ENCODE peak calls at places on chromosomes 6 and 20, in ten cellular contexts. R is IMR-90; Y is CD8-positive, alpha-beta T cell; U is fibroblast of lung; Q is neuronal stem cell; J is osteoblast; N is stomach; I is SK-N-SH; F is suprapubic skin; H is uterus. A is an unnamed sample. For H3K4me1, the result is how much of the 10 kb centered on the place peaks cover.

GRCh38 chr6:31871068-31871659 is 7.6 kb downstream of the SLC44A4 start:
- DNase-seq in R (peak), Y (no peak), U (peak), Q (no peak), J (peak), N (no peak), I (peak), F (no peak), H (no peak), A (no peak)

GRCh38 chr6:14369717-14370116 is 252.1 kb downstream of the CD83 start:
- DNase-seq in R (no peak), Y (no peak), U (no peak), Q (no peak), J (no peak), N (no peak), I (no peak), F (no peak), H (no peak), A (no peak)

GRCh38 chr20:62898093-62898964 is 28.0 kb downstream of the DIDO1 start:
- DNase-seq in R (no peak), Y (no peak), U (no peak), Q (no peak), J (peak), N (no peak), I (no peak), F (no peak), H (no peak), A (no peak)

GRCh38 chr6:82362144-82362543 is 1.5 kb upstream of the TPBG start:
- DNase-seq in R (no peak), Y (no peak), U (no peak), Q (no peak), J (no peak), N (no peak), I (no peak), F (no peak), H (no peak), A (no peak)

GRCh38 chr20:62925420-62926228 is 681 bp downstream of the DIDO1 start:
- DNase-seq in R (peak), Y (peak), U (peak), Q (no peak), J (peak), N (peak), I (peak), F (peak), H (no peak), A (peak)

GRCh38 chr20:17808357-17808756 is 108.6 kb downstream of the BANF2 start:
- DNase-seq in R (peak), Y (no peak), U (peak), Q (no peak), J (peak), N (no peak), I (peak), F (no peak), H (peak), A (no peak)

GRCh38 chr20:23050847-23051627 is 1.6 kb upstream of the THBD start:
- DNase-seq in R (peak), Y (no peak), U (peak), Q (peak), J (peak), N (peak), I (no peak), F (peak), H (peak), A (peak)

GRCh38 chr6:56802570-56802969 is 152.3 kb upstream of the BEND6 start:
- DNase-seq in R (peak), Y (no peak), U (peak), Q (no peak), J (no peak), N (no peak), I (no peak), F (no peak), H (no peak), A (no peak)

GRCh38 chr20:32332614-32333013 is 25.5 kb upstream of the ASXL1 start:
- DNase-seq in R (peak), Y (no peak), U (peak), Q (no peak), J (no peak), N (peak), I (no peak), F (no peak), H (no peak), A (peak)

GRCh38 chr6:139588734-139589418 is 214.4 kb upstream of the CITED2 start:
- DNase-seq in R (peak), Y (no peak), U (peak), Q (no peak), J (no peak), N (no peak), I (no peak), F (no peak), H (no peak), A (no peak)

GRCh38 chr20:6411651-6412050 is 288.8 kb upstream of the FERMT1 start:
- DNase-seq in R (no peak), Y (no peak), U (no peak), Q (no peak), J (no peak), N (no peak), I (no peak), F (no peak), H (no peak), A (no peak)

GRCh38 chr6:160960839-160961238 is 30.7 kb upstream of the MAP3K4 start:
- DNase-seq in R (no peak), Y (no peak), U (no peak), Q (no peak), J (no peak), N (no peak), I (no peak), F (no peak), H (no peak), A (no peak)

GRCh38 chr6:118751072-118751471 is 99.7 kb upstream of the CEP85L start:
- DNase-seq in R (no peak), Y (no peak), U (no peak), Q (no peak), J (no peak), N (no peak), I (no peak), F (no peak), H (no peak), A (no peak)

GRCh38 chr6:167304912-167305311 is 13.8 kb downstream of the UNC93A start:
- DNase-seq in R (no peak), Y (no peak), U (no peak), Q (no peak), J (no peak), N (no peak), I (no peak), F (no peak), H (no peak), A (no peak)

GRCh38 chr6:15101130-15101529 is 144.7 kb upstream of the JARID2 start:
- DNase-seq in R (no peak), Y (no peak), U (no peak), Q (no peak), J (no peak), N (no peak), I (no peak), F (no peak), H (no peak), A (no peak)

GRCh38 chr6:143731789-143732188 is 54.0 kb downstream of the PHACTR2 start:
- DNase-seq in R (no peak), Y (no peak), U (no peak), Q (no peak), J (no peak), N (no peak), I (no peak), F (no peak), H (no peak), A (no peak)

GRCh38 chr6:121498481-121499276 is 63.2 kb downstream of the GJA1 start:
- DNase-seq in R (no peak), Y (no peak), U (no peak), Q (no peak), J (no peak), N (no peak), I (no peak), F (no peak), H (peak), A (no peak)

GRCh38 chr6:4129446-4129845 is 5.9 kb downstream of the ECI2 start:
- DNase-seq in R (peak), Y (no peak), U (no peak), Q (no peak), J (peak), N (no peak), I (no peak), F (no peak), H (no peak), A (no peak)

GRCh38 chr6:109491207-109491938 is 8.4 kb upstream of the ZBTB24 start:
- DNase-seq in R (peak), Y (no peak), U (no peak), Q (no peak), J (no peak), N (no peak), I (no peak), F (no peak), H (no peak), A (no peak)
- H3K27ac ChIP-seq in R (no peak), Y (no peak), U (no peak), Q (no peak), J (no peak), N (peak), I (no peak), F (no peak), H (no peak), A (no peak)

GRCh38 chr6:30206152-30206551 is 7.1 kb downstream of the TRIM26 start:
- DNase-seq in R (peak), Y (no peak), U (no peak), Q (no peak), J (peak), N (no peak), I (no peak), F (no peak), H (no peak), A (no peak)

GRCh38 chr6:30202366-30202765 is 10.8 kb downstream of the TRIM26 start:
- DNase-seq in R (no peak), Y (no peak), U (no peak), Q (no peak), J (no peak), N (no peak), I (no peak), F (no peak), H (no peak), A (no peak)

GRCh38 chr6:30211306-30211705 is 1.9 kb downstream of the TRIM26 start:
- DNase-seq in R (no peak), Y (no peak), U (no peak), Q (no peak), J (no peak), N (no peak), I (no peak), F (no peak), H (no peak), A (no peak)

GRCh38 chr6:30207619-30208295 is 5.4 kb downstream of the TRIM26 start:
- DNase-seq in R (no peak), Y (no peak), U (no peak), Q (no peak), J (peak), N (no peak), I (no peak), F (no peak), H (no peak), A (no peak)

GRCh38 chr6:30206799-30207618 is 6.2 kb downstream of the TRIM26 start:
- DNase-seq in R (peak), Y (no peak), U (peak), Q (no peak), J (peak), N (peak), I (no peak), F (no peak), H (peak), A (no peak)
- H3K4me1 ChIP-seq in R (under half), Y (under half), U (under half), Q (under half), J (under half), N (half or more), I (under half), F (half or more), H (under half), A (under half)

GRCh38 chr6:130838971-130839370 is 11.8 kb downstream of the SMLR1 start:
- DNase-seq in R (no peak), Y (no peak), U (no peak), Q (no peak), J (no peak), N (no peak), I (no peak), F (no peak), H (no peak), A (no peak)
- H3K27ac ChIP-seq in R (no peak), Y (no peak), U (no peak), Q (no peak), J (no peak), N (no peak), I (no peak), F (no peak), H (peak), A (no peak)

GRCh38 chr20:600736-601135 is 9.4 kb downstream of the TCF15 start:
- DNase-seq in R (no peak), Y (no peak), U (no peak), Q (no peak), J (no peak), N (no peak), I (no peak), F (no peak), H (no peak), A (no peak)
- H3K4me1 ChIP-seq in R (under half), Y (under half), U (under half), Q (under half), J (under half), N (under half), I (under half), F (under half), H (under half), A (under half)

GRCh38 chr20:37356961-37357371 is 11.0 kb downstream of the SRC start:
- DNase-seq in R (no peak), Y (no peak), U (no peak), Q (no peak), J (peak), N (no peak), I (peak), F (no peak), H (no peak), A (no peak)
- H3K27ac ChIP-seq in R (no peak), Y (no peak), U (no peak), Q (no peak), J (no peak), N (peak), I (no peak), F (no peak), H (peak), A (no peak)

DNA sequence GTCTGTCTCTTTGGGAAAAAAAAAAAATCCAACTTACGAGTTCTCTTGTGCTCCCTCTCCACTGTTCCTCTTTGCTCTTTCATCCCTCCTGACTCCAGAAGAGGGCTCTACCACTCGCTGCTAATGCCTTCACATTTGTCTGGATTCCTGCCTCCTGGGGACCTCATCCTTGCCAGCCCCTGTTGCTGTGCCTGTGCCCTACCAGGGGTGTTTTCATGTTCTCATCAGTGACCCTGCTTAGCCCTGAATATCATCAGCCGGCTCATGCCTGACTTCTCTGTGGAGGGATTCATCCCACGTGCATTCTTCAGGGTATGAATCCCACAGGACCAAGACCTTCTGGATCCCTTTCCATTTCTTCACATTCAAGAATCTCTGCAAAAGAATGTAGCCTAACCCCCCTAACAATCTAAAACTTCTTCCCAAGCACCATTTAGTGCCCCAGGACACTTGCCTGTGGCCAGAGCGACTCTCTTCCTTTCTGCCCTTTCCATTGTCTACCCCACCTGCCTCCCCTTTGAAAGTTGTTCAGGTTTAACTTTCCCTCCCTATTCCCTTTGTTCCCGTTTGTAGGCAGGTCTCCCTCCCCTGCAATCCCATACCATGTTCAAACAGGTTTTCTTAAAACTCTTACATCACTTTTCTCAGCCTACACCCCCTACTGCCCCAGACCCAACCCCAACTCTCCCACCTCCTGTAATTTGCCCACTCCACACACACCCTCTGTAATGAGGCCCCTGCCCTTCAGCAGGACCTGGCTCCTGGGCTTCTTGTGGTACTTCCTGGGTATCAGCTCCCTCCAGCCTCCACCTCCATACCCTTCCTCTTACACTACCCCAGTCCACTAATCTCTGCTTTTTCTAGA is 50.2 kb downstream of the RREB1 start:
- DNase-seq in R (peak), Y (no peak), U (no peak), Q (no peak), J (no peak), N (no peak), I (no peak), F (no peak), H (no peak), A (no peak)
- H3K4me1 ChIP-seq in R (under half), Y (under half), U (under half), Q (under half), J (under half), N (under half), I (under half), F (half or more), H (under half), A (under half)

DNA sequence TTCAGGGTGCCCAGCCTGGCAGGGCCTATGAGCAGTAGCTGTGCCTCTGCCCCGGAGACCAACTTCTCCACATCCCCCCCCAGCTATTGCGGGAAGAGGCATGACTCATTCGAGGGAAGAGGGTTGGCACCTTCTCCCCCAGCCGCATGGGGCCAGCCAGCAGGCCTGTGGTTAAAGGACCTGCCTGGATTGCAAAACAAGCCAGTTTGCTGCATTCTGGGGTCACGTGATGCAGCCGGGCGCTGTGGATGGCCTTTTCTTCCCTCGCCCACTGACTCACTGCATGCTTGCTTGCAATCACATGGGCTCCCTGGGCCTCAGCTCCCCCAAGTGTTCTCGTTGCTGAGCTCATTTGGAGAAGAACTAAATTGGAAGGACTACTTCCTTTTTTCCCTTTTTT is 182.5 kb downstream of the MAFB start:
- DNase-seq in R (peak), Y (no peak), U (peak), Q (no peak), J (peak), N (peak), I (no peak), F (peak), H (peak), A (peak)
- H3K27ac ChIP-seq in R (no peak), Y (no peak), U (peak), Q (no peak), J (peak), N (peak), I (no peak), F (peak), H (no peak), A (no peak)

GRCh38 chr20:49690899-49691620 is 22.6 kb downstream of the B4GALT5 start:
- DNase-seq in R (peak), Y (no peak), U (peak), Q (no peak), J (no peak), N (peak), I (no peak), F (no peak), H (no peak), A (peak)
- H3K4me1 ChIP-seq in R (under half), Y (under half), U (under half), Q (under half), J (under half), N (half or more), I (under half), F (under half), H (under half), A (under half)